ENCODE peak calls at places on chromosomes 16 and 17, in six cellular contexts. U is mesenchymal stem cell, G is H9, J is IMR-90, K is H1, B is mesendoderm. S is an unnamed sample.

GRCh38 chr17:61444075-61444474 is 8.1 kb upstream of the TBX4 start:
- DNase-seq in U (no peak), G (no peak), J (no peak), K (peak), B (no peak), S (no peak)

GRCh38 chr16:81723098-81723723 is 55.9 kb upstream of the PLCG2 start:
- DNase-seq in U (peak), G (no peak), J (peak), K (no peak), B (peak), S (peak)

GRCh38 chr17:35486920-35487727 is 38.6 kb upstream of the SLFN13 start:
- DNase-seq in U (peak), G (no peak), J (peak), K (peak), B (no peak), S (no peak)

GRCh38 chr17:60557805-60558204 is 31.8 kb upstream of the APPBP2 start:
- DNase-seq in U (no peak), G (no peak), J (no peak), K (no peak), B (peak), S (no peak)

GRCh38 chr17:8705427-8705826 is 39.2 kb downstream of the CCDC42 start:
- DNase-seq in U (no peak), G (no peak), J (no peak), K (no peak), B (no peak), S (no peak)

GRCh38 chr17:14790518-14790917 is 474.6 kb downstream of the PMP22 start:
- DNase-seq in U (peak), G (no peak), J (peak), K (no peak), B (no peak), S (no peak)

GRCh38 chr16:20611350-20611902 is 35.3 kb upstream of the ACSM2B start:
- DNase-seq in U (no peak), G (no peak), J (no peak), K (no peak), B (no peak), S (no peak)

GRCh38 chr16:20931066-20931465 is 30.5 kb downstream of the LYRM1 start:
- DNase-seq in U (peak), G (no peak), J (no peak), K (no peak), B (no peak), S (no peak)

GRCh38 chr17:83061586-83061985 is 17.8 kb upstream of the METRNL start:
- DNase-seq in U (no peak), G (no peak), J (no peak), K (peak), B (no peak), S (no peak)

GRCh38 chr17:15958484-15958854 is 13.5 kb downstream of the ADORA2B start:
- DNase-seq in U (no peak), G (no peak), J (no peak), K (no peak), B (no peak), S (no peak)

GRCh38 chr16:81432899-81433560 is 11.6 kb upstream of the CMIP start:
- DNase-seq in U (no peak), G (peak), J (no peak), K (no peak), B (no peak), S (no peak)

GRCh38 chr16:68902376-68903345 is 59.3 kb downstream of the TANGO6 start:
- DNase-seq in U (peak), G (peak), J (peak), K (peak), B (peak), S (peak)

GRCh38 chr16:77897038-77897437 is 108.7 kb downstream of the VAT1L start:
- DNase-seq in U (peak), G (no peak), J (peak), K (no peak), B (no peak), S (no peak)

GRCh38 chr17:62950067-62950466 is 16.0 kb upstream of the TANC2 start:
- DNase-seq in U (peak), G (no peak), J (peak), K (no peak), B (peak), S (no peak)

GRCh38 chr16:83200005-83200779 is 573.4 kb downstream of the CDH13 start:
- DNase-seq in U (no peak), G (peak), J (peak), K (no peak), B (peak), S (no peak)

GRCh38 chr16:2500634-2500936 is 13.2 kb upstream of the ATP6V0C start:
- DNase-seq in U (no peak), G (peak), J (no peak), K (peak), B (no peak), S (no peak)

GRCh38 chr16:84680165-84680842 is 19.5 kb upstream of the USP10 start:
- DNase-seq in U (peak), G (no peak), J (no peak), K (no peak), B (no peak), S (no peak)

GRCh38 chr17:37025241-37025640 is 76.5 kb downstream of the AATF start:
- DNase-seq in U (no peak), G (no peak), J (no peak), K (no peak), B (no peak), S (no peak)

GRCh38 chr17:62787358-62787757 is 20.8 kb downstream of the MARCHF10 start:
- DNase-seq in U (no peak), G (no peak), J (peak), K (no peak), B (no peak), S (no peak)

GRCh38 chr16:52725043-52725442 is 178.1 kb upstream of the TOX3 start:
- DNase-seq in U (no peak), G (no peak), J (no peak), K (no peak), B (no peak), S (no peak)

GRCh38 chr16:52725461-52725860 is 178.5 kb upstream of the TOX3 start:
- DNase-seq in U (no peak), G (no peak), J (no peak), K (no peak), B (no peak), S (no peak)

GRCh38 chr16:52721331-52721730 is 174.4 kb upstream of the TOX3 start:
- DNase-seq in U (no peak), G (no peak), J (no peak), K (no peak), B (no peak), S (no peak)
- H2BK15ac ChIP-seq in U (no peak), G (no peak), J (no peak), K (no peak), B (no peak), S (no peak)

GRCh38 chr16:625402-626173 is 5.2 kb upstream of the WFIKKN1 start:
- DNase-seq in U (no peak), G (no peak), J (no peak), K (no peak), B (no peak), S (no peak)

GRCh38 chr16:628321-629061 is 2.3 kb upstream of the WFIKKN1 start:
- DNase-seq in U (no peak), G (peak), J (no peak), K (no peak), B (no peak), S (no peak)

GRCh38 chr16:627458-628239 is 3.1 kb upstream of the WFIKKN1 start:
- DNase-seq in U (no peak), G (peak), J (no peak), K (peak), B (no peak), S (no peak)

GRCh38 chr16:626174-626765 is 4.5 kb upstream of the WFIKKN1 start:
- DNase-seq in U (no peak), G (no peak), J (no peak), K (no peak), B (no peak), S (no peak)

GRCh38 chr16:626787-627457 is 3.9 kb upstream of the WFIKKN1 start:
- DNase-seq in U (peak), G (peak), J (peak), K (no peak), B (peak), S (no peak)
- H3K18ac ChIP-seq in U (peak), G (no peak), J (peak), K (no peak), B (no peak), S (no peak)

DNA sequence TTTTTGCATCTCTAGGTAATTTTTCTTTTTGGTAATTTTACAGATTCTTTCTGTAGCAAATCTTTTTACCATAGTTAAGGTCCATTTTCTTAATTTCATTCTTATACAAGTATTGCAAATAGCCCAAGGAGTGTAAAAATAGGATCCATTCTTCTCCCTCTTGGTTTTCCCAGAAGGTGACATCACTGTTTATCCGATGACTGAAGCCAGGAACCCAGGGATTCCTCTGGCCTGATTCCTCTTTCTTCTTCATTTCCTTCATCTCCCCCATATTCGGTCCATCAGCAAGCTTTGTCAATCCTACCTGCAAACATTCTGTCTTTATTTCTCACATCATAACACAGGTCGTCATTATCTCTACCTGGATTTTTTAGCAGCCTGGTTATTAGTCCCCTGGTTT is 5.3 kb downstream of the RBBP6 start:
- DNase-seq in U (peak), G (no peak), J (peak), K (no peak), B (no peak), S (no peak)
- H2BK15ac ChIP-seq in U (no peak), G (no peak), J (no peak), K (no peak), B (no peak), S (no peak)

GRCh38 chr17:17924857-17925250 is 47.3 kb downstream of the TOM1L2 start:
- DNase-seq in U (no peak), G (no peak), J (no peak), K (no peak), B (no peak), S (no peak)

GRCh38 chr17:17919169-17920107 is 52.8 kb downstream of the TOM1L2 start:
- DNase-seq in U (peak), G (peak), J (peak), K (peak), B (peak), S (peak)

GRCh38 chr17:17924131-17924856 is 47.9 kb downstream of the TOM1L2 start:
- DNase-seq in U (no peak), G (no peak), J (no peak), K (no peak), B (no peak), S (no peak)

GRCh38 chr17:17922198-17922901 is 49.9 kb downstream of the TOM1L2 start:
- DNase-seq in U (peak), G (no peak), J (no peak), K (no peak), B (peak), S (no peak)

GRCh38 chr17:17921192-17922082 is 50.8 kb downstream of the TOM1L2 start:
- DNase-seq in U (peak), G (peak), J (peak), K (peak), B (peak), S (peak)
- H3K18ac ChIP-seq in U (peak), G (peak), J (peak), K (peak), B (peak), S (peak)

DNA sequence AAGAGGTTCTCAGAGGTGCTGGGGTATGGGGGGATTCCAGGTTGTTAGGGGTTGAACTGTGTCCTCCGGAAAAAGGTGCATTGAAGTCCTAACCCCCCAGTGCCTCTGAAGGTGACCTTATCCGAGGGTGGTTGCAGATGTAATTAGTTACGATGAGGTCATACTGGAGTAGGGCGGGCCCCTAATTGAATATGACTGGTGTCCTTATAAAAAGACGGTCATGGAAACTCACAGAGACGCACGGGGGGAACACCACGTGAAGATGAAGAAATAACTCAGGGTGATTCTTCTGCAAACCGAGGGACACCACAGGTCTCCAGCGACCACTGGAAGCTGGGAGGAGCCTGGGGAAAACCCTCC is 205.9 kb downstream of the FOXL1 start:
- DNase-seq in U (no peak), G (no peak), J (no peak), K (no peak), B (no peak), S (no peak)
- H2BK15ac ChIP-seq in U (no peak), G (no peak), J (no peak), K (no peak), B (no peak), S (no peak)

DNA sequence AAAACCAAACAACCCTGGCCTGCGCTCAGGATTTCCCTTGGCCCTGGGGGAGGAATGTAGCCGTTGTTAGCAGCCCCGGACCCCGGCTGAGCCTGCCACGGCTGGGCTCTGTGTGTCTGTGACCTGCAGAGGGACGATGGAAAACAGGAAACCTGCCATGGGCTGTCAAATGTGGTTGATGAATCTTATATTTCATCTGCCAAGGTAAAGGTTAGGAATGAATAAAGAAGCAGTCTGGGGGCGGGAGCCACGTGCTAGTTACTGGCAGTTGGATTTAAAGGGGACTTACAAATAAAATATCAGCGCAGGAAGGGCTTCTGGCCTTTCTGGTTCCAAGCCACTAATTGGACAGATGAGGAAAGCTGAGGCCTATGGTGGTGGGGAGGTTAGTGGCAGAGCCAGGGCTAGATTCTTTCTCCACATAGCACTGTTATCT is at the start of gene KRT23:
- DNase-seq in U (no peak), G (peak), J (no peak), K (no peak), B (peak), S (no peak)
- H3K18ac ChIP-seq in U (no peak), G (no peak), J (no peak), K (no peak), B (no peak), S (peak)

GRCh38 chr16:35745821-35746248 is 2286.4 kb downstream of the TP53TG3F start:
- DNase-seq in U (no peak), G (no peak), J (no peak), K (no peak), B (no peak), S (no peak)

GRCh38 chr16:35744084-35744483 is 2284.7 kb downstream of the TP53TG3F start:
- DNase-seq in U (no peak), G (no peak), J (no peak), K (no peak), B (no peak), S (no peak)

GRCh38 chr16:35743101-35743692 is 2283.8 kb downstream of the TP53TG3F start:
- DNase-seq in U (no peak), G (no peak), J (no peak), K (no peak), B (no peak), S (no peak)

GRCh38 chr16:35745191-35745590 is 2285.8 kb downstream of the TP53TG3F start:
- DNase-seq in U (no peak), G (no peak), J (no peak), K (no peak), B (no peak), S (no peak)

GRCh38 chr16:35744716-35745115 is 2285.3 kb downstream of the TP53TG3F start:
- DNase-seq in U (no peak), G (no peak), J (no peak), K (no peak), B (no peak), S (no peak)
- H2BK15ac ChIP-seq in U (no peak), G (no peak), J (no peak), K (no peak), B (no peak), S (no peak)

DNA sequence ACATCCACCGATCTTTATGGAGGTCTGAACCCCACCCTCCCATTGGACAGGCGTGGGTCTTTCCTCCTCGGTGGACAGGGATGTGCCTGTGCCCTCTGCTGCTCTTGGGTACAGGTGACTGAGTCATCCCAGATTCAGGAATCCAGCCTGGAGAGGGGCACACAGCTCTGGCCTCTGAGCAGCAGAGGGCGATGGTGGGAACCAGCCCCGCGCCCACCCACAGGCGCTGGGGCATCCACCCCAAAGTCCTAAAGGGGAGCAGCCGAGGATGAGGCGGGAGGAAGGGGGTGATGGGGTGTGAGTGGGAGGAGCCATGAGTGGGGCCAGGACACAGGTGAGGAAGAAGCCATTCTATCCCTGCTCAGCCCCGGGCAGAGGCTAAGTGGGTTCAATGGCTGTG is 35.0 kb downstream of the ENGASE start:
- DNase-seq in U (no peak), G (peak), J (no peak), K (peak), B (peak), S (peak)
- H3K18ac ChIP-seq in U (no peak), G (no peak), J (no peak), K (no peak), B (no peak), S (peak)

DNA sequence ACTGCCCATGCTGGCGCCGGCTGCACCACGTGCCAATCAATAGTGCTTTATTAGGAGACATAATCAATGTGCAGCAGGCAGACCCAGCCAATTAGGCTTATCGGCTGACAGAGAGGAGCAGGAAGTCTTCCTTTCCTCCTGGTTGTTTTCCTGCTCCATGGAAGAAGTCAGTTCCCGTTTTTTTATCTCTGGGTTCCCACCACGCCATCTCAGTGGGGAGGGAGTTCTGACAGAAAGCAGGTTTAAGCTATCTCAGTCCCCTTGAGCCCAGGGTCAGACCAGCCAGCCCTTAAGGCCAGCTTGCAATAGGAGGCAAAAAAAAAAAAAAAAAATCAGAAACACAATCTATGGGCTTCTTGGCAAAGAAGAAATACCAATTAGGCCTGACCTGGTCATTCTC is 68.1 kb upstream of the IRX6 start:
- DNase-seq in U (no peak), G (no peak), J (no peak), K (no peak), B (peak), S (no peak)
- H2BK15ac ChIP-seq in U (no peak), G (no peak), J (no peak), K (no peak), B (no peak), S (no peak)